ENCODE peak calls at places on chromosomes 12 and 14, in eight cellular contexts. One of them, this sample, is unnamed.

GRCh38 chr14:75757644-75758402 is 96.8 kb downstream of the TTLL5 start:
- DNase-seq in occipital lobe: no peak
- DNase-seq in HFFc6: no peak
- DNase-seq in renal cortical epithelial cell: no peak
- DNase-seq in T-cell: no peak
- DNase-seq in mesenchymal stem cell: no peak
- DNase-seq in stimulated activated CD4-positive, alpha-beta T cell treated with anti-CD3 and anti-CD28 coated beads, Interleukin-15, amount 100 ng/mL, for 24 hours: no peak
- DNase-seq in activated T-cell treated with anti-CD3 and anti-CD28 coated beads, Interleukin-2, amount 50 U/mL, for 4 hours: no peak
- DNase-seq in this sample: no peak

GRCh38 chr12:132566551-132567131 is 43.7 kb downstream of the LRCOL1 start:
- DNase-seq in stimulated activated CD4-positive, alpha-beta T cell treated with anti-CD3 and anti-CD28 coated beads, Interleukin-15, amount 100 ng/mL, for 24 hours: no peak
- DNase-seq in activated T-cell treated with anti-CD3 and anti-CD28 coated beads, Interleukin-2, amount 50 U/mL, for 4 hours: no peak
- DNase-seq in T-cell: no peak
- DNase-seq in HFFc6: no peak
- DNase-seq in occipital lobe: peak
- DNase-seq in mesenchymal stem cell: no peak
- DNase-seq in renal cortical epithelial cell: no peak
- DNase-seq in this sample: no peak

GRCh38 chr12:25257590-25258324 is 7.0 kb upstream of the KRAS start:
- DNase-seq in activated T-cell treated with anti-CD3 and anti-CD28 coated beads, Interleukin-2, amount 50 U/mL, for 4 hours: no peak
- DNase-seq in stimulated activated CD4-positive, alpha-beta T cell treated with anti-CD3 and anti-CD28 coated beads, Interleukin-15, amount 100 ng/mL, for 24 hours: no peak
- DNase-seq in occipital lobe: no peak
- DNase-seq in mesenchymal stem cell: no peak
- DNase-seq in renal cortical epithelial cell: peak
- DNase-seq in T-cell: no peak
- DNase-seq in HFFc6: no peak
- DNase-seq in this sample: no peak

GRCh38 chr12:57047981-57048380 is 1.9 kb downstream of the MYO1A start:
- DNase-seq in mesenchymal stem cell: no peak
- DNase-seq in HFFc6: peak
- DNase-seq in stimulated activated CD4-positive, alpha-beta T cell treated with anti-CD3 and anti-CD28 coated beads, Interleukin-15, amount 100 ng/mL, for 24 hours: no peak
- DNase-seq in occipital lobe: no peak
- DNase-seq in T-cell: no peak
- DNase-seq in renal cortical epithelial cell: no peak
- DNase-seq in activated T-cell treated with anti-CD3 and anti-CD28 coated beads, Interleukin-2, amount 50 U/mL, for 4 hours: no peak
- DNase-seq in this sample: no peak

GRCh38 chr14:63782683-63783389 is 55.0 kb upstream of the SGPP1 start:
- DNase-seq in mesenchymal stem cell: no peak
- DNase-seq in occipital lobe: no peak
- DNase-seq in renal cortical epithelial cell: no peak
- DNase-seq in HFFc6: no peak
- DNase-seq in activated T-cell treated with anti-CD3 and anti-CD28 coated beads, Interleukin-2, amount 50 U/mL, for 4 hours: no peak
- DNase-seq in stimulated activated CD4-positive, alpha-beta T cell treated with anti-CD3 and anti-CD28 coated beads, Interleukin-15, amount 100 ng/mL, for 24 hours: no peak
- DNase-seq in T-cell: no peak
- DNase-seq in this sample: no peak

GRCh38 chr14:92676448-92677086 is 71.9 kb downstream of the LGMN start:
- DNase-seq in T-cell: no peak
- DNase-seq in stimulated activated CD4-positive, alpha-beta T cell treated with anti-CD3 and anti-CD28 coated beads, Interleukin-15, amount 100 ng/mL, for 24 hours: no peak
- DNase-seq in activated T-cell treated with anti-CD3 and anti-CD28 coated beads, Interleukin-2, amount 50 U/mL, for 4 hours: no peak
- DNase-seq in mesenchymal stem cell: no peak
- DNase-seq in HFFc6: no peak
- DNase-seq in renal cortical epithelial cell: no peak
- DNase-seq in occipital lobe: no peak
- DNase-seq in this sample: no peak

GRCh38 chr12:52691076-52691764 is 11.0 kb upstream of the KRT1 start:
- DNase-seq in occipital lobe: no peak
- DNase-seq in renal cortical epithelial cell: no peak
- DNase-seq in mesenchymal stem cell: no peak
- DNase-seq in HFFc6: no peak
- DNase-seq in stimulated activated CD4-positive, alpha-beta T cell treated with anti-CD3 and anti-CD28 coated beads, Interleukin-15, amount 100 ng/mL, for 24 hours: peak
- DNase-seq in T-cell: peak
- DNase-seq in activated T-cell treated with anti-CD3 and anti-CD28 coated beads, Interleukin-2, amount 50 U/mL, for 4 hours: peak
- DNase-seq in this sample: peak

GRCh38 chr12:52612431-52613290 is 5.7 kb downstream of the KRT73 start:
- DNase-seq in activated T-cell treated with anti-CD3 and anti-CD28 coated beads, Interleukin-2, amount 50 U/mL, for 4 hours: no peak
- DNase-seq in HFFc6: no peak
- DNase-seq in renal cortical epithelial cell: no peak
- DNase-seq in occipital lobe: no peak
- DNase-seq in T-cell: peak
- DNase-seq in mesenchymal stem cell: no peak
- DNase-seq in stimulated activated CD4-positive, alpha-beta T cell treated with anti-CD3 and anti-CD28 coated beads, Interleukin-15, amount 100 ng/mL, for 24 hours: no peak
- DNase-seq in this sample: no peak

GRCh38 chr12:121048442-121048841 is 9.4 kb upstream of the OASL start:
- DNase-seq in mesenchymal stem cell: no peak
- DNase-seq in renal cortical epithelial cell: no peak
- DNase-seq in T-cell: no peak
- DNase-seq in activated T-cell treated with anti-CD3 and anti-CD28 coated beads, Interleukin-2, amount 50 U/mL, for 4 hours: no peak
- DNase-seq in stimulated activated CD4-positive, alpha-beta T cell treated with anti-CD3 and anti-CD28 coated beads, Interleukin-15, amount 100 ng/mL, for 24 hours: no peak
- DNase-seq in HFFc6: no peak
- DNase-seq in occipital lobe: peak
- DNase-seq in this sample: no peak

GRCh38 chr12:1791104-1791927 is 29.0 kb upstream of the LRTM2 start:
- DNase-seq in HFFc6: peak
- DNase-seq in stimulated activated CD4-positive, alpha-beta T cell treated with anti-CD3 and anti-CD28 coated beads, Interleukin-15, amount 100 ng/mL, for 24 hours: peak
- DNase-seq in mesenchymal stem cell: peak
- DNase-seq in T-cell: peak
- DNase-seq in renal cortical epithelial cell: peak
- DNase-seq in activated T-cell treated with anti-CD3 and anti-CD28 coated beads, Interleukin-2, amount 50 U/mL, for 4 hours: peak
- DNase-seq in occipital lobe: peak
- DNase-seq in this sample: peak

GRCh38 chr12:100672075-100672592 is 98.7 kb downstream of the GAS2L3 start:
- DNase-seq in HFFc6: no peak
- DNase-seq in stimulated activated CD4-positive, alpha-beta T cell treated with anti-CD3 and anti-CD28 coated beads, Interleukin-15, amount 100 ng/mL, for 24 hours: peak
- DNase-seq in occipital lobe: no peak
- DNase-seq in mesenchymal stem cell: peak
- DNase-seq in activated T-cell treated with anti-CD3 and anti-CD28 coated beads, Interleukin-2, amount 50 U/mL, for 4 hours: no peak
- DNase-seq in T-cell: no peak
- DNase-seq in renal cortical epithelial cell: no peak
- DNase-seq in this sample: peak

GRCh38 chr14:65446159-65446558 is 33.6 kb downstream of the FUT8 start:
- DNase-seq in HFFc6: peak
- DNase-seq in T-cell: no peak
- DNase-seq in renal cortical epithelial cell: no peak
- DNase-seq in occipital lobe: no peak
- DNase-seq in activated T-cell treated with anti-CD3 and anti-CD28 coated beads, Interleukin-2, amount 50 U/mL, for 4 hours: no peak
- DNase-seq in mesenchymal stem cell: no peak
- DNase-seq in stimulated activated CD4-positive, alpha-beta T cell treated with anti-CD3 and anti-CD28 coated beads, Interleukin-15, amount 100 ng/mL, for 24 hours: no peak
- DNase-seq in this sample: no peak

GRCh38 chr12:42104784-42105183 is 39.9 kb downstream of the GXYLT1 start:
- DNase-seq in renal cortical epithelial cell: peak
- DNase-seq in mesenchymal stem cell: no peak
- DNase-seq in activated T-cell treated with anti-CD3 and anti-CD28 coated beads, Interleukin-2, amount 50 U/mL, for 4 hours: no peak
- DNase-seq in occipital lobe: no peak
- DNase-seq in HFFc6: no peak
- DNase-seq in T-cell: no peak
- DNase-seq in stimulated activated CD4-positive, alpha-beta T cell treated with anti-CD3 and anti-CD28 coated beads, Interleukin-15, amount 100 ng/mL, for 24 hours: no peak
- DNase-seq in this sample: no peak

GRCh38 chr12:2548095-2548494 is 246.7 kb upstream of the FKBP4 start:
- DNase-seq in T-cell: no peak
- DNase-seq in activated T-cell treated with anti-CD3 and anti-CD28 coated beads, Interleukin-2, amount 50 U/mL, for 4 hours: no peak
- DNase-seq in mesenchymal stem cell: no peak
- DNase-seq in occipital lobe: no peak
- DNase-seq in HFFc6: no peak
- DNase-seq in stimulated activated CD4-positive, alpha-beta T cell treated with anti-CD3 and anti-CD28 coated beads, Interleukin-15, amount 100 ng/mL, for 24 hours: no peak
- DNase-seq in renal cortical epithelial cell: no peak
- DNase-seq in this sample: no peak

GRCh38 chr12:2963154-2963759 is 4.1 kb downstream of the TEAD4 start:
- DNase-seq in stimulated activated CD4-positive, alpha-beta T cell treated with anti-CD3 and anti-CD28 coated beads, Interleukin-15, amount 100 ng/mL, for 24 hours: no peak
- DNase-seq in mesenchymal stem cell: peak
- DNase-seq in HFFc6: no peak
- DNase-seq in activated T-cell treated with anti-CD3 and anti-CD28 coated beads, Interleukin-2, amount 50 U/mL, for 4 hours: no peak
- DNase-seq in T-cell: no peak
- DNase-seq in occipital lobe: no peak
- DNase-seq in renal cortical epithelial cell: no peak
- DNase-seq in this sample: no peak

GRCh38 chr14:31025335-31026075 is at the start of gene AP4S1:
- DNase-seq in mesenchymal stem cell: peak
- DNase-seq in renal cortical epithelial cell: no peak
- DNase-seq in occipital lobe: peak
- DNase-seq in stimulated activated CD4-positive, alpha-beta T cell treated with anti-CD3 and anti-CD28 coated beads, Interleukin-15, amount 100 ng/mL, for 24 hours: peak
- DNase-seq in T-cell: peak
- DNase-seq in activated T-cell treated with anti-CD3 and anti-CD28 coated beads, Interleukin-2, amount 50 U/mL, for 4 hours: peak
- DNase-seq in HFFc6: no peak
- DNase-seq in this sample: peak

GRCh38 chr14:67819563-67820411 is at the start of gene RAD51B:
- DNase-seq in HFFc6: peak
- DNase-seq in activated T-cell treated with anti-CD3 and anti-CD28 coated beads, Interleukin-2, amount 50 U/mL, for 4 hours: peak
- DNase-seq in mesenchymal stem cell: peak
- DNase-seq in stimulated activated CD4-positive, alpha-beta T cell treated with anti-CD3 and anti-CD28 coated beads, Interleukin-15, amount 100 ng/mL, for 24 hours: peak
- DNase-seq in renal cortical epithelial cell: peak
- DNase-seq in T-cell: peak
- DNase-seq in occipital lobe: peak
- DNase-seq in this sample: peak

GRCh38 chr12:59078027-59078426 is 157.7 kb upstream of the LRIG3 start:
- DNase-seq in stimulated activated CD4-positive, alpha-beta T cell treated with anti-CD3 and anti-CD28 coated beads, Interleukin-15, amount 100 ng/mL, for 24 hours: no peak
- DNase-seq in HFFc6: no peak
- DNase-seq in mesenchymal stem cell: no peak
- DNase-seq in activated T-cell treated with anti-CD3 and anti-CD28 coated beads, Interleukin-2, amount 50 U/mL, for 4 hours: no peak
- DNase-seq in T-cell: no peak
- DNase-seq in occipital lobe: no peak
- DNase-seq in renal cortical epithelial cell: no peak
- DNase-seq in this sample: no peak

GRCh38 chr12:94963649-94964048 is 39.8 kb downstream of the NDUFA12 start:
- DNase-seq in T-cell: no peak
- DNase-seq in renal cortical epithelial cell: no peak
- DNase-seq in activated T-cell treated with anti-CD3 and anti-CD28 coated beads, Interleukin-2, amount 50 U/mL, for 4 hours: no peak
- DNase-seq in HFFc6: no peak
- DNase-seq in stimulated activated CD4-positive, alpha-beta T cell treated with anti-CD3 and anti-CD28 coated beads, Interleukin-15, amount 100 ng/mL, for 24 hours: no peak
- DNase-seq in mesenchymal stem cell: no peak
- DNase-seq in occipital lobe: no peak
- DNase-seq in this sample: no peak

GRCh38 chr12:96329018-96329417 is 71.2 kb downstream of the CDK17 start:
- DNase-seq in stimulated activated CD4-positive, alpha-beta T cell treated with anti-CD3 and anti-CD28 coated beads, Interleukin-15, amount 100 ng/mL, for 24 hours: no peak
- DNase-seq in renal cortical epithelial cell: no peak
- DNase-seq in mesenchymal stem cell: no peak
- DNase-seq in HFFc6: no peak
- DNase-seq in occipital lobe: no peak
- DNase-seq in activated T-cell treated with anti-CD3 and anti-CD28 coated beads, Interleukin-2, amount 50 U/mL, for 4 hours: no peak
- DNase-seq in T-cell: no peak
- DNase-seq in this sample: no peak

GRCh38 chr12:26773313-26774104 is 59.5 kb downstream of the ITPR2 start:
- DNase-seq in stimulated activated CD4-positive, alpha-beta T cell treated with anti-CD3 and anti-CD28 coated beads, Interleukin-15, amount 100 ng/mL, for 24 hours: no peak
- DNase-seq in activated T-cell treated with anti-CD3 and anti-CD28 coated beads, Interleukin-2, amount 50 U/mL, for 4 hours: no peak
- DNase-seq in T-cell: no peak
- DNase-seq in occipital lobe: no peak
- DNase-seq in renal cortical epithelial cell: no peak
- DNase-seq in mesenchymal stem cell: peak
- DNase-seq in HFFc6: no peak
- DNase-seq in this sample: no peak

GRCh38 chr12:83656004-83656403 is 969.3 kb downstream of the TMTC2 start:
- DNase-seq in activated T-cell treated with anti-CD3 and anti-CD28 coated beads, Interleukin-2, amount 50 U/mL, for 4 hours: no peak
- DNase-seq in mesenchymal stem cell: no peak
- DNase-seq in occipital lobe: no peak
- DNase-seq in renal cortical epithelial cell: no peak
- DNase-seq in HFFc6: no peak
- DNase-seq in T-cell: no peak
- DNase-seq in stimulated activated CD4-positive, alpha-beta T cell treated with anti-CD3 and anti-CD28 coated beads, Interleukin-15, amount 100 ng/mL, for 24 hours: no peak
- DNase-seq in this sample: no peak

GRCh38 chr12:52175411-52176350 is 16.1 kb downstream of the KRT80 start:
- DNase-seq in stimulated activated CD4-positive, alpha-beta T cell treated with anti-CD3 and anti-CD28 coated beads, Interleukin-15, amount 100 ng/mL, for 24 hours: no peak
- DNase-seq in activated T-cell treated with anti-CD3 and anti-CD28 coated beads, Interleukin-2, amount 50 U/mL, for 4 hours: no peak
- DNase-seq in renal cortical epithelial cell: no peak
- DNase-seq in T-cell: no peak
- DNase-seq in occipital lobe: no peak
- DNase-seq in mesenchymal stem cell: peak
- DNase-seq in HFFc6: no peak
- DNase-seq in this sample: no peak

GRCh38 chr12:71303199-71303598 is 136.4 kb upstream of the LGR5 start:
- DNase-seq in renal cortical epithelial cell: peak
- DNase-seq in mesenchymal stem cell: no peak
- DNase-seq in stimulated activated CD4-positive, alpha-beta T cell treated with anti-CD3 and anti-CD28 coated beads, Interleukin-15, amount 100 ng/mL, for 24 hours: no peak
- DNase-seq in T-cell: no peak
- DNase-seq in HFFc6: no peak
- DNase-seq in occipital lobe: no peak
- DNase-seq in activated T-cell treated with anti-CD3 and anti-CD28 coated beads, Interleukin-2, amount 50 U/mL, for 4 hours: no peak
- DNase-seq in this sample: no peak